ENCODE peak calls at places on chromosomes 7 and 10, in four cellular contexts. One of them, this sample, is unnamed.

GRCh38 chr10:82245157-82245556 is 370.2 kb downstream of the NRG3 start:
- DNase-seq in IMR-90: no peak
- DNase-seq in AG10803: no peak
- DNase-seq in BJ: no peak
- DNase-seq in this sample: no peak

GRCh38 chr7:24778543-24779282 is 21.4 kb upstream of the GSDME start:
- DNase-seq in AG10803: peak; percentile 95
- DNase-seq in IMR-90: peak; percentile 95
- DNase-seq in BJ: peak; percentile 42
- DNase-seq in this sample: no peak

GRCh38 chr10:12351447-12351846 is 2.1 kb downstream of the CAMK1D start:
- DNase-seq in BJ: no peak
- DNase-seq in IMR-90: no peak
- DNase-seq in AG10803: no peak
- DNase-seq in this sample: no peak

GRCh38 chr10:49761789-49762565 is at the start of gene OGDHL:
- DNase-seq in AG10803: peak; percentile 8
- DNase-seq in IMR-90: peak; percentile 19
- DNase-seq in BJ: no peak
- DNase-seq in this sample: no peak

GRCh38 chr10:50634479-50634878 is 10.7 kb upstream of the SGMS1 start:
- DNase-seq in IMR-90: no peak
- DNase-seq in AG10803: no peak
- DNase-seq in BJ: no peak
- DNase-seq in this sample: no peak

GRCh38 chr7:89238156-89238555 is 442.6 kb upstream of the TEX47 start:
- DNase-seq in BJ: no peak
- DNase-seq in IMR-90: peak; percentile 28
- DNase-seq in AG10803: no peak
- DNase-seq in this sample: no peak

GRCh38 chr10:48478469-48478868 is 126.4 kb downstream of the ARHGAP22 start:
- DNase-seq in BJ: no peak
- DNase-seq in AG10803: no peak
- DNase-seq in IMR-90: no peak
- DNase-seq in this sample: no peak

GRCh38 chr7:139673230-139673629 is 104.6 kb downstream of the HIPK2 start:
- DNase-seq in IMR-90: no peak
- DNase-seq in AG10803: no peak
- DNase-seq in BJ: no peak
- DNase-seq in this sample: no peak

GRCh38 chr10:2619927-2620326 is 447.4 kb upstream of the PFKP start:
- DNase-seq in BJ: no peak
- DNase-seq in IMR-90: no peak
- DNase-seq in AG10803: no peak
- DNase-seq in this sample: no peak

GRCh38 chr7:144027070-144027469 is 21.7 kb upstream of the OR2A5 start:
- DNase-seq in BJ: no peak
- DNase-seq in AG10803: peak; percentile 23
- DNase-seq in IMR-90: peak; percentile 50
- DNase-seq in this sample: no peak

GRCh38 chr7:132430041-132430440 is 146.2 kb downstream of the PLXNA4 start:
- DNase-seq in IMR-90: no peak
- DNase-seq in BJ: no peak
- DNase-seq in AG10803: no peak
- DNase-seq in this sample: no peak

GRCh38 chr10:112741830-112742402 is 208.1 kb upstream of the TCF7L2 start:
- DNase-seq in AG10803: no peak
- DNase-seq in IMR-90: no peak
- DNase-seq in BJ: no peak
- DNase-seq in this sample: no peak

GRCh38 chr10:113872139-113873030 is 17.9 kb downstream of the NHLRC2 start:
- DNase-seq in AG10803: no peak
- DNase-seq in IMR-90: no peak
- DNase-seq in BJ: no peak
- DNase-seq in this sample: no peak
- TF ChIP-seq CTCF in AG10803: no peak
- TF ChIP-seq CTCF in IMR-90: no peak
- TF ChIP-seq CTCF in BJ: no peak
- TF ChIP-seq CTCF in this sample: no peak

GRCh38 chr7:148049068-148049467 is 541.5 kb upstream of the C7orf33 start:
- DNase-seq in IMR-90: no peak
- DNase-seq in AG10803: no peak
- DNase-seq in BJ: no peak
- DNase-seq in this sample: no peak
- H3K4me3 ChIP-seq in IMR-90: no peak overlapping the region
- H3K4me3 ChIP-seq in AG10803: no peak overlapping the region
- H3K4me3 ChIP-seq in BJ: no peak overlapping the region
- H3K4me3 ChIP-seq in this sample: no peak overlapping the region

DNA sequence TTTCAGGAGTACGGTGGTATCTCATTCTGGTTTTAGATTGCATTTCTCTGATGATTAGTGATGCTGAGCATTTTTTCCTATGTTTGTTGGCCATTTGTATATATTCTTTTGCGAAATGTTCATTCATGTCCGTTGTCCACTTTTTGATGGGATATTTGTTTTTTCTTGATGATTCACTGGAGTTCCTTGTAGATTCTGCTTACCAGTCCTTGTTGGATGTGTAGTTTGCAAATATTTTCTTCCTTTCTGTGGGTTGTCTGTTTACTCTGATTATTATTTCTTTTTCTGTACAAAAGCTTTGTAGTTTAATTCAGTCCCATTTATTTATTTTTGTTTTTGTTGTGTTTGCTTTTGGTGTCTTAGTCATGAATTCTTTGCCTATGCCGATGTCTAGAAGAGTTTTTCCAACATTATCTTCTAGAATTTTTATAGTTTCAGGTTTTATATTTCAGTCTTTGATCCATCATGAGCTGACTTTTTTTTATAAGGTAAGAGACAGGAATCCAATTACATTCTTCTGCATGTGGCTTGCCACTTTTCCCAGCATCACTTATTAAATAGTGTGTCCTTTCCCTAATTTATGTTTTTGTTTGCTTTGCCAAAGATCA is 320.5 kb downstream of the MAGI2 start:
- DNase-seq in BJ: no peak
- DNase-seq in AG10803: no peak
- DNase-seq in IMR-90: peak; percentile 52
- DNase-seq in this sample: no peak
- TF ChIP-seq CTCF in BJ: no peak
- TF ChIP-seq CTCF in AG10803: no peak
- TF ChIP-seq CTCF in IMR-90: no peak
- TF ChIP-seq CTCF in this sample: no peak

GRCh38 chr10:100713049-100713858 is 32.1 kb upstream of the PAX2 start:
- DNase-seq in IMR-90: no peak
- DNase-seq in BJ: no peak
- DNase-seq in AG10803: no peak
- DNase-seq in this sample: no peak
- H3K4me3 ChIP-seq in IMR-90: no peak overlapping the region
- H3K4me3 ChIP-seq in BJ: no peak overlapping the region
- H3K4me3 ChIP-seq in AG10803: no peak overlapping the region
- H3K4me3 ChIP-seq in this sample: no peak overlapping the region

DNA sequence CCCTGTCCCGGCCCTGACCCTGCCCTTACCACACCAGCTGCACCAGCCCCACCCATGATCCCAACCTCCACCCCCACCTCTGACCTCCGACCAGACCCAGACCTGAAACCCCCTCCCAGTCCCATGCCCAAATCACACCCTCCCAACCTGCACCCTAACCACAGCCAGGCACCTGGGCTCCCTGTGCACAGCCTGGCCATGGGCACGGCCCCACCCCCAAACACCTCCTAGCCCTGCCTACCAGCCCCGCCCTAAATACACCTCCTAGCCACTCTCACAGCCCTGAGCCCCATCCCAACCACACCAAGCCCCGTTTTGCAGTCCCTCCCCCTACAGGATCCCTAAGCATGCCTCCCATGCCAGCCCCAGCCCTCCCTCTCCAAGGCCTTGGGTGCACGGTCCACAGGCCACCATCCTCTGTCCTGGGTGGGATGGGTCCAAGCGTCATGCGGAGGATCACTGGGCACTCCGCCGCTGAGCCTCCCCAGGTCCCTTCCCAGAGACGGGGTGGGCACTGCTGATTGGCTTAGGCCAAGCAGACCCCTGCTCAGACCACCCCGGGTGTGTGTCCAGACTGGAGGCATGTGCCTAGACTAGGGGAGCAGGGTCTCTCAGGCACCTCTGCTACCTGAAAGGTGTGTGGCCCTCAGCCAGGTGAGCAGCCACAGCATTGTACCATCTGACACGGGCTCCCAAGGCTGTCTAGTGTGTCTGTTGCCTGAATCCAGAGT is 30.1 kb downstream of the INSIG1 start:
- DNase-seq in BJ: no peak
- DNase-seq in AG10803: no peak
- DNase-seq in IMR-90: no peak
- DNase-seq in this sample: no peak
- TF ChIP-seq CTCF in BJ: no peak
- TF ChIP-seq CTCF in AG10803: no peak
- TF ChIP-seq CTCF in IMR-90: no peak
- TF ChIP-seq CTCF in this sample: no peak

GRCh38 chr7:47582748-47583740 is 1.1 kb upstream of the TNS3 start:
- DNase-seq in AG10803: peak; percentile 63
- DNase-seq in BJ: no peak
- DNase-seq in IMR-90: no peak
- DNase-seq in this sample: no peak
- H3K4me3 ChIP-seq in AG10803: peak overlapping the region; percentile 91
- H3K4me3 ChIP-seq in BJ: no peak overlapping the region
- H3K4me3 ChIP-seq in IMR-90: no peak overlapping the region
- H3K4me3 ChIP-seq in this sample: no peak overlapping the region

GRCh38 chr10:117431160-117431559 is 55.9 kb upstream of the PDZD8 start:
- DNase-seq in AG10803: peak; percentile 86
- DNase-seq in IMR-90: no peak
- DNase-seq in BJ: no peak
- DNase-seq in this sample: no peak
- TF ChIP-seq CTCF in AG10803: peak; percentile 76
- TF ChIP-seq CTCF in IMR-90: no peak
- TF ChIP-seq CTCF in BJ: peak; percentile 31
- TF ChIP-seq CTCF in this sample: no peak

DNA sequence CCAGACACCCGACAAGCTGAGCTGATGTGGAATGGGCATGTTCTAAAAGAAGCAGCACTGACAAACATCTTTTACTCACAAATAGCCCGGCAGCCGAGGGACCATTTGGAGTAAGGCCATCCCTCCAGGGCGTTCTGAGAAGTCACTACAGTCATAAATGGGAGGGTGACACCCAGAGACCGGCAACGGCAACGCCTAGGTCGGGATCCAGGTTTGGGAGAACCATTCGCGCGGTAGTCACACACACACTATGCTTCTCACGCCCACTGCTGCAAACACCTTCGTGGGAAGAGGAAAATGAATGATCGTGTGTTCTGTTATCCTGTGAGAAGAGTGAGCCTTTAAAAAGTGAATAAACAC is 9.8 kb downstream of the TNS3 start:
- DNase-seq in AG10803: peak; percentile 50
- DNase-seq in BJ: peak; percentile 67
- DNase-seq in IMR-90: no peak
- DNase-seq in this sample: no peak
- H3K4me3 ChIP-seq in AG10803: no peak overlapping the region
- H3K4me3 ChIP-seq in BJ: no peak overlapping the region
- H3K4me3 ChIP-seq in IMR-90: no peak overlapping the region
- H3K4me3 ChIP-seq in this sample: no peak overlapping the region

DNA sequence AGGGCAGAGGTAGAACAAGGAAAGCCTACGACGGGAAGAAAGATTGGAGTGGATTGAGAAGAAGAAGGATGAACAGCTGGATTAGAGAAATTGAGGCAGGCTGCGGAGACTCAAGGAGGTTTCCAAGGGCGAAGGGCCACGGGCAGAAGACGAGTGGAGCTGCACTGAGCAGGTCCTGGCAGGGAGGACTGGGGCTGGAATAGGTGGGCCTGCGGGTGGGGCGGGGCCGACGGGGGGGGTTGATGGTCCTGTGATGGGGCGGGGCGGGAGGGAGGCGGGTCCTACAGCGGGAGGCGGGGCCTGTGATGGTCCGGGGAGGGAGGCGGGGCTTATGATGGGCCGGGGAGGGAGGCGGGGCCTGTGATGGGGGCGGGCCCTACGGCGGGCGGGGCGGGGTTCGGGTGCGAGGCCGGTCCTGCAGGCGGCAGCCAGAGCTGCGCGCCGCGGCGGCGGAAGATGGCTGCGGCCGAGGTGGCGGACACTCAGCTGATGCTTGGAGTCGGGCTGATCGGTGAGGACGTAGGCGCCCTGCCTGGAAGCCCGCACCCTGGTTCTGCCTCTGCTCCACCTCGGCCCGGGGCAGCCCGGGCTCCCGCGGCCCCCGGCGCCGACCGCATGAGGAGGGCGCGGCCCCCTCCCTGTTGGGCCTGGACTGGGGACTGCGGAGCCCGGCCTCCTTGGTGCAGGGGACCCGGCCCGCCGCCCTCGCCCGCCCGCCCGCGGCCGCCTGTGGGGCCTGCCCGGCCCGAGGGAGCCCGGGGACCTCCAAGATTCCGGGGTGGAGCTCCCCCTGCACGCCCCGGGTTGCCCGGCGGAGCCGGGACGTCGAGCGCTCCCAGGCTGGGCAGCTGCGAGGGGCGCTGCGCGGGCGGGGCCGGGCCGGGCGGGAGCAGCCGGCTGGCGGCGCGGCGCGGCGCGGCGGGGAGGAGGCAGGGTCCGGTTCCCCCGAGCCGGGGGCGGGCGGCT is at the start of gene DENND10:
- DNase-seq in IMR-90: peak; percentile 72
- DNase-seq in AG10803: peak; percentile 76
- DNase-seq in BJ: no peak
- DNase-seq in this sample: peak; percentile 52
- TF ChIP-seq CTCF in IMR-90: no peak
- TF ChIP-seq CTCF in AG10803: no peak
- TF ChIP-seq CTCF in BJ: no peak
- TF ChIP-seq CTCF in this sample: no peak

GRCh38 chr7:91265693-91266066 is 1.4 kb downstream of the FZD1 start:
- DNase-seq in IMR-90: no peak
- DNase-seq in AG10803: no peak
- DNase-seq in BJ: no peak
- DNase-seq in this sample: no peak

GRCh38 chr7:91264924-91265681 is 870 bp downstream of the FZD1 start:
- DNase-seq in IMR-90: peak; percentile 74
- DNase-seq in AG10803: peak; percentile 75
- DNase-seq in BJ: no peak
- DNase-seq in this sample: no peak

GRCh38 chr7:91266931-91267557 is 2.8 kb downstream of the FZD1 start:
- DNase-seq in AG10803: no peak
- DNase-seq in BJ: no peak
- DNase-seq in IMR-90: no peak
- DNase-seq in this sample: no peak

GRCh38 chr7:91267558-91267955 is 3.3 kb downstream of the FZD1 start:
- DNase-seq in BJ: peak; percentile 52
- DNase-seq in IMR-90: peak; percentile 75
- DNase-seq in AG10803: peak; percentile 71
- DNase-seq in this sample: no peak

GRCh38 chr7:91266067-91266930 is 2.1 kb downstream of the FZD1 start:
- DNase-seq in IMR-90: peak; percentile 47
- DNase-seq in BJ: no peak
- DNase-seq in AG10803: no peak
- DNase-seq in this sample: no peak
- H3K4me3 ChIP-seq in IMR-90: peak overlapping the region; percentile 75
- H3K4me3 ChIP-seq in BJ: peak overlapping the region; percentile 49
- H3K4me3 ChIP-seq in AG10803: peak overlapping the region; percentile 85
- H3K4me3 ChIP-seq in this sample: peak overlapping the region; percentile 62